ENCODE peak calls at places on chromosomes 6 and 20, in nine cellular contexts. Z is lower lobe of right lung; H is hepatocyte; Q is NCI-H345; W is HL-60; R is HFF-Myc; T is CD14-positive monocyte; L is psoas muscle; V is stimulated activated naive B cell treated with anti-CD40 and anti-IgM and Interleukin-4, amounts not matched to agents 10 μg/mL and 1 μg/mL and 100 μg/mL, for 72 hours. F is an unnamed sample.

GRCh38 chr6:35007016-35007415 is 118.0 kb downstream of the ANKS1A start:
- DNase-seq in Z (no peak), H (no peak), Q (no peak), W (no peak), R (no peak), T (no peak), L (no peak), V (no peak), F (no peak)

GRCh38 chr6:63839485-63839884 is 203.9 kb downstream of the PHF3 start:
- DNase-seq in Z (no peak), H (no peak), Q (peak), W (no peak), R (peak), T (no peak), L (no peak), V (no peak), F (peak)

GRCh38 chr6:118295336-118295735 is 252.8 kb upstream of the PLN start:
- DNase-seq in Z (no peak), H (no peak), Q (no peak), W (no peak), R (no peak), T (no peak), L (no peak), V (no peak), F (peak)

GRCh38 chr6:134590449-134590848 is 272.5 kb upstream of the SGK1 start:
- DNase-seq in Z (no peak), H (no peak), Q (no peak), W (no peak), R (no peak), T (no peak), L (no peak), V (no peak), F (no peak)

GRCh38 chr6:43282636-43283513 is 15.2 kb upstream of the SLC22A7 start:
- DNase-seq in Z (no peak), H (no peak), Q (no peak), W (no peak), R (no peak), T (no peak), L (no peak), V (no peak), F (no peak)

GRCh38 chr6:3209114-3210023 is 18.1 kb downstream of the TUBB2B start:
- DNase-seq in Z (no peak), H (peak), Q (peak), W (no peak), R (peak), T (no peak), L (peak), V (peak), F (peak)

GRCh38 chr20:37904008-37904675 is 1.2 kb downstream of the VSTM2L start:
- DNase-seq in Z (no peak), H (no peak), Q (no peak), W (no peak), R (no peak), T (no peak), L (no peak), V (no peak), F (peak)

GRCh38 chr20:4613184-4613583 is 108.5 kb upstream of the PRND start:
- DNase-seq in Z (no peak), H (no peak), Q (no peak), W (no peak), R (no peak), T (no peak), L (no peak), V (no peak), F (no peak)

GRCh38 chr6:159473844-159474243 is 219.2 kb downstream of the SOD2 start:
- DNase-seq in Z (no peak), H (no peak), Q (no peak), W (no peak), R (no peak), T (no peak), L (no peak), V (no peak), F (no peak)

GRCh38 chr6:158009935-158010585 is 28.4 kb downstream of the SYNJ2 start:
- DNase-seq in Z (peak), H (no peak), Q (no peak), W (no peak), R (no peak), T (no peak), L (peak), V (no peak), F (no peak)

GRCh38 chr6:87907521-87907920 is 140.1 kb upstream of the SPACA1 start:
- DNase-seq in Z (no peak), H (no peak), Q (no peak), W (peak), R (no peak), T (no peak), L (no peak), V (no peak), F (no peak)

GRCh38 chr20:15582146-15582776 is 991.0 kb downstream of the KIF16B start:
- DNase-seq in Z (no peak), H (no peak), Q (no peak), W (no peak), R (peak), T (no peak), L (no peak), V (no peak), F (no peak)

GRCh38 chr6:110874880-110875547 is 429 bp downstream of the AMD1 start:
- DNase-seq in Z (peak), H (no peak), Q (peak), W (no peak), R (no peak), T (no peak), L (peak), V (no peak), F (peak)

F was measured in DMS53.